ENCODE peak calls at places on chromosomes 6 and 20, in seven cellular contexts. C, O, R, W, T, S and U are unnamed samples.

GRCh38 chr6:79570802-79571367 is 33.7 kb upstream of the LCA5 start:
- DNase-seq in C (peak), O (no peak), R (peak), W (peak), T (peak), S (peak), U (peak)

GRCh38 chr20:35387334-35387733 is 24.4 kb downstream of the UQCC1 start:
- DNase-seq in C (peak), O (no peak), R (peak), W (no peak), T (no peak), S (no peak), U (no peak)

GRCh38 chr6:46044876-46045617 is 29.4 kb upstream of the CLIC5 start:
- DNase-seq in C (peak), O (no peak), R (peak), W (no peak), T (no peak), S (no peak), U (no peak)

GRCh38 chr6:146357578-146358340 is 185.9 kb upstream of the RAB32 start:
- DNase-seq in C (peak), O (no peak), R (peak), W (no peak), T (no peak), S (no peak), U (no peak)

GRCh38 chr20:13220194-13220856 is 749 bp upstream of the ISM1 start:
- DNase-seq in C (no peak), O (peak), R (peak), W (no peak), T (no peak), S (no peak), U (peak)

GRCh38 chr6:126153661-126154060 is 167.3 kb downstream of the TRMT11 start:
- DNase-seq in C (no peak), O (no peak), R (peak), W (no peak), T (no peak), S (no peak), U (no peak)

GRCh38 chr6:45500924-45501816 is 123.4 kb upstream of the SUPT3H start:
- DNase-seq in C (no peak), O (no peak), R (no peak), W (peak), T (no peak), S (no peak), U (no peak)

GRCh38 chr20:17624551-17625245 is 54.8 kb downstream of the DSTN start:
- DNase-seq in C (no peak), O (no peak), R (no peak), W (no peak), T (no peak), S (no peak), U (no peak)

GRCh38 chr6:156866181-156866862 is 89.1 kb downstream of the ARID1B start:
- DNase-seq in C (peak), O (no peak), R (no peak), W (peak), T (no peak), S (no peak), U (no peak)